ENCODE peak calls at places on chromosomes 11 and 22, in four cellular contexts. G, M, Q and R are unnamed samples.

GRCh38 chr11:2137202-2138071 is 1.8 kb downstream of the IGF2 start:
- ATAC-seq in G (no peak), Q (no peak), M (no peak), R (no peak)

GRCh38 chr11:20060647-20061205 is 99.5 kb downstream of the DBX1 start:
- ATAC-seq in G (no peak), M (no peak), Q (no peak), R (no peak)

GRCh38 chr11:46381836-46382643 is 571 bp downstream of the MDK start:
- ATAC-seq in Q (no peak), G (no peak), M (no peak), R (no peak)

GRCh38 chr11:281486-282161 is 3.4 kb downstream of the NLRP6 start:
- ATAC-seq in M (no peak), Q (no peak), G (no peak), R (no peak)

GRCh38 chr22:30270841-30271240 is 4.2 kb upstream of the OSM start:
- ATAC-seq in Q (no peak), G (no peak), M (peak), R (no peak)

GRCh38 chr11:825366-826231 is 2.1 kb upstream of the CRACR2B start:
- ATAC-seq in M (peak), G (no peak), Q (no peak), R (no peak)

GRCh38 chr22:29284196-29284595 is 16.1 kb downstream of the EWSR1 start:
- ATAC-seq in M (no peak), Q (no peak), G (no peak), R (no peak)

GRCh38 chr11:91075032-91075695 is 852.3 kb upstream of the CHORDC1 start:
- ATAC-seq in G (no peak), M (no peak), Q (no peak), R (no peak)

GRCh38 chr11:11584937-11585336 is 36.9 kb downstream of the GALNT18 start:
- ATAC-seq in G (no peak), Q (no peak), M (no peak), R (no peak)

GRCh38 chr22:46406349-46406748 is 70.8 kb downstream of the TRMU start:
- ATAC-seq in M (no peak), Q (no peak), G (no peak), R (no peak)

GRCh38 chr11:95641506-95641905 is 148.1 kb downstream of the FAM76B start:
- ATAC-seq in Q (peak), G (no peak), M (no peak), R (peak)

GRCh38 chr11:72875736-72876135 is 61.5 kb downstream of the ATG16L2 start:
- ATAC-seq in G (no peak), M (no peak), Q (no peak), R (no peak)

GRCh38 chr11:33617672-33618362 is 82.8 kb downstream of the C11orf91 start:
- ATAC-seq in G (no peak), Q (no peak), M (no peak), R (peak)

GRCh38 chr11:48101958-48102357 is 114.7 kb upstream of the OR4B1 start:
- ATAC-seq in G (no peak), Q (no peak), M (peak), R (no peak)

GRCh38 chr11:35619754-35620640 is 1.7 kb downstream of the FJX1 start:
- ATAC-seq in Q (peak), M (peak), G (no peak), R (no peak)

GRCh38 chr11:119316017-119316728 is 757 bp downstream of the MCAM start:
- ATAC-seq in G (peak), M (no peak), Q (no peak), R (no peak)

GRCh38 chr22:35480143-35480542 is 60.5 kb upstream of the RASD2 start:
- ATAC-seq in Q (peak), G (no peak), M (peak), R (no peak)